ENCODE peak calls at places on chromosomes 13 and 19, in five cellular contexts. R is OCI-LY7, K is fibroblast of lung, N is PC-9, Q is IMR-90. C is an unnamed sample.

GRCh38 chr19:6065685-6066365 is 44.5 kb downstream of the RFX2 start:
- DNase-seq in R (no peak), K (peak), N (peak), Q (peak), C (peak)

GRCh38 chr19:46349311-46349993 is 2.6 kb downstream of the PPP5C start:
- DNase-seq in R (peak), K (no peak), N (no peak), Q (no peak), C (no peak)

GRCh38 chr19:13623686-13624405 is 117.6 kb upstream of the CACNA1A start:
- DNase-seq in R (no peak), K (no peak), N (no peak), Q (no peak), C (no peak)

GRCh38 chr13:22625691-22626090 is 555.1 kb upstream of the SGCG start:
- DNase-seq in R (no peak), K (no peak), N (no peak), Q (no peak), C (no peak)

GRCh38 chr19:50728084-50728737 is 5.0 kb downstream of the CLEC11A start:
- DNase-seq in R (no peak), K (peak), N (no peak), Q (peak), C (no peak)

GRCh38 chr13:74197686-74198085 is 63.5 kb upstream of the KLF12 start:
- DNase-seq in R (no peak), K (no peak), N (no peak), Q (no peak), C (no peak)

GRCh38 chr13:31160857-31161582 is 684 bp downstream of the HSPH1 start:
- DNase-seq in R (peak), K (peak), N (peak), Q (peak), C (peak)

GRCh38 chr13:112069063-112069726 is 2.2 kb downstream of the SOX1 start:
- DNase-seq in R (no peak), K (no peak), N (no peak), Q (no peak), C (no peak)

GRCh38 chr19:3146677-3147100 is 10.9 kb downstream of the GNA15 start:
- DNase-seq in R (peak), K (no peak), N (peak), Q (no peak), C (peak)

GRCh38 chr13:94339116-94339687 is 140.3 kb downstream of the DCT start:
- DNase-seq in R (no peak), K (no peak), N (no peak), Q (no peak), C (no peak)

GRCh38 chr13:36493046-36493445 is 60.8 kb downstream of the CCNA1 start:
- DNase-seq in R (no peak), K (no peak), N (no peak), Q (no peak), C (no peak)

GRCh38 chr13:77860621-77861020 is 58.0 kb downstream of the EDNRB start:
- DNase-seq in R (no peak), K (peak), N (no peak), Q (peak), C (no peak)

GRCh38 chr19:41870401-41870873 is 6.6 kb upstream of the CD79A start:
- DNase-seq in R (no peak), K (peak), N (no peak), Q (peak), C (peak)

GRCh38 chr13:45889582-45890243 is 38.2 kb upstream of the SIAH3 start:
- DNase-seq in R (no peak), K (no peak), N (no peak), Q (no peak), C (no peak)

GRCh38 chr19:6738726-6739389 is 622 bp upstream of the TRIP10 start:
- DNase-seq in R (peak), K (no peak), N (peak), Q (peak), C (no peak)

GRCh38 chr13:97856001-97856675 is 97.3 kb upstream of the IPO5 start:
- DNase-seq in R (no peak), K (peak), N (no peak), Q (no peak), C (no peak)

GRCh38 chr19:4144666-4145261 is 8.7 kb upstream of the CREB3L3 start:
- DNase-seq in R (no peak), K (peak), N (peak), Q (peak), C (no peak)

GRCh38 chr13:105090244-105090643 is 1445.2 kb downstream of the EFNB2 start:
- DNase-seq in R (no peak), K (peak), N (no peak), Q (no peak), C (no peak)

GRCh38 chr19:5336195-5336965 is 4.2 kb downstream of the PTPRS start:
- DNase-seq in R (peak), K (no peak), N (no peak), Q (no peak), C (peak)

GRCh38 chr13:96091164-96091931 is 1.4 kb downstream of the HS6ST3 start:
- DNase-seq in R (no peak), K (peak), N (no peak), Q (no peak), C (no peak)

GRCh38 chr19:5536337-5536894 is 31.3 kb downstream of the TINCR start:
- DNase-seq in R (no peak), K (peak), N (peak), Q (peak), C (no peak)

GRCh38 chr13:52383362-52383761 is 22.6 kb downstream of the THSD1 start:
- DNase-seq in R (no peak), K (peak), N (no peak), Q (peak), C (no peak)

GRCh38 chr13:71968025-71968424 is 101.0 kb upstream of the DACH1 start:
- DNase-seq in R (no peak), K (peak), N (no peak), Q (no peak), C (no peak)

GRCh38 chr13:106029901-106030300 is 505.6 kb downstream of the EFNB2 start:
- DNase-seq in R (no peak), K (no peak), N (no peak), Q (no peak), C (no peak)

GRCh38 chr13:76597868-76598267 is 288.3 kb downstream of the KCTD12 start:
- DNase-seq in R (no peak), K (no peak), N (no peak), Q (no peak), C (no peak)

GRCh38 chr19:3275068-3275582 is 50.7 kb downstream of the CELF5 start:
- DNase-seq in R (peak), K (no peak), N (no peak), Q (no peak), C (peak)

GRCh38 chr13:72205773-72206172 is 338.8 kb upstream of the DACH1 start:
- DNase-seq in R (no peak), K (peak), N (peak), Q (no peak), C (no peak)

GRCh38 chr13:50319603-50320296 is 304.5 kb downstream of the KCNRG start:
- DNase-seq in R (no peak), K (peak), N (peak), Q (peak), C (peak)

GRCh38 chr19:30367421-30367820 is 4.8 kb upstream of the ZNF536 start:
- DNase-seq in R (no peak), K (no peak), N (no peak), Q (no peak), C (no peak)

GRCh38 chr13:101945435-101945834 is 456.4 kb downstream of the FGF14 start:
- DNase-seq in R (no peak), K (no peak), N (no peak), Q (no peak), C (no peak)

GRCh38 chr19:1884291-1884718 is 991 bp downstream of the ABHD17A start:
- DNase-seq in R (peak), K (no peak), N (peak), Q (no peak), C (no peak)

DNA sequence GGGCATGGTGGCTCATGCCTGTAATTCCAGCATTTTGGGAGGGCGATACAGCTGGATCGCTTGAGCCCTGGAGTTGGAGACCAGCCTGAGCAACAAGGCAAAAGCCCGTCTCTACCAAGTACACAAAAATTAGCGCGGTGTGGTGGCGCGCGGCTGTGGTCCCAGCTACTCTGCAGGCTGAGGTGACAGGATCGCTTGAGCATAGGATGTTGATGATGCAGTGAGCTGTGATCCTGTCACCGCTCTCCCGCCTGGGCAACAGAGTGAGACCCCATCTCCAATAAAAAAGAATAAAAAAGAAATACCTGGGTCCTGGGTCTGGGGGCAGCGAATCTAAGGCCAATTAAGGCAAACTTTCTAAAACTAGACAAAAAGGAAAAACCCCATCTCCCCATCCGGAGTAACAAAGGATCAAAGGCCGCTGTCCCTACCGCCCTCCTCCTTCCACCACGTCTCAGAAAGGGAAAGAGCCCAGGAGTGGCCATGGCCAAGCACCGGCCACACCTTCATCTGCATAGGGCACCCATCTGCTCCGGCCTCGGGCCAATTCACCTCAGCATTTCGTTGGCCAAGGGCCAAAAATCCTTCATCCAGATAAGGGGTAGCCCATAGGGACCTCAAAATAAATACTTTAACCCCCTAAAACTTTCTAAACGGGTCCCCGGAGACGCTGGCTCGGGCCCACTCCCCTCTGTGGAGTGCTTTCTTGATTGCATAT is 845 bp downstream of the ZNF320 start:
- DNase-seq in R (peak), K (peak), N (peak), Q (peak), C (peak)
- H2AFZ ChIP-seq in R (peak), K (peak), N (peak), Q (peak), C (peak)

DNA sequence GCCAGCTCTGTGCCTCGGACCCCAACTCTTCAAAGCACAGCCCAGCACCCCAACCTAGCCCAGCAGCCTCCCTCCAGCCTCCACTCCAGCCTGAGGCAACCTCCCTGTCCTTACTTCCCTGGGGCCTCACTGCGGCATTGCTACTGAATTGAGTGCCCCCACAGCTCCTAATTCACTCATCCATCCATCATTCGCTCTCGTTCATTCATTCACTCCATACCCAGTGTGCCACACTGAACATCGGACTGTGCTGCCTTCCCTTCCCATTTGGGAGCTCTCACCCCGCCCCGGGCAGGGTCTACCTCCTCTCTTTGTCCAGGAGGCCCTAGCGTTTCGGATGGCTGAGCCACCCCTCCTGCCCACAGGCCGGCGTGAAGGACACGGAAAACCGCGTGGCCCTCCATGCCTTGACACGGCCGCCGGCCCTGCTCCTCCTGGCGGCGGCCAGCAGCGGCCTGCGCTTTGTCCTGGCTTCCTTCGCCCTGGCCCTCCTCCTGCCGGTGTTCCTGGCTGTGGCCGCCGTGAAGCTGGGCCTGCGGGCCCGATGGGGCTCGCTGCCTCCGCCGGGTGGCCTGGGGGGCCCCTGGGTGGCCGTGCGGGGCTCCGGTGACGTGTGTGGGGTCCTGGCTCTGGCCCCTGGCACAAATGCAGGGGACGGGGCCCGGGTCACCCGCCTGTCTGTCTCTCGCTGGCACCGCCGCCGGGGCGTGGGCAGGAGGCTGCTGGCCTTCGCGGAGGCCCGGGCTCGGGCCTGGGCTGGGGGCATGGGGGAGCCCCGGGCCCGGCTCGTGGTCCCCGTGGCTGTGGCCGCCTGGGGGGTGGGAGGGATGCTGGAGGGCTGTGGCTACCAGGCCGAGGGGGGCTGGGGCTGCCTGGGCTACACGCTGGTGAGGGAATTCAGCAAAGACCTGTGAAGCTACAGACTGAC is 1.3 kb downstream of the NAT14 start:
- DNase-seq in R (no peak), K (no peak), N (no peak), Q (no peak), C (no peak)
- H3K4me3 ChIP-seq in R (peak), K (peak), N (peak), Q (no peak), C (peak)

DNA sequence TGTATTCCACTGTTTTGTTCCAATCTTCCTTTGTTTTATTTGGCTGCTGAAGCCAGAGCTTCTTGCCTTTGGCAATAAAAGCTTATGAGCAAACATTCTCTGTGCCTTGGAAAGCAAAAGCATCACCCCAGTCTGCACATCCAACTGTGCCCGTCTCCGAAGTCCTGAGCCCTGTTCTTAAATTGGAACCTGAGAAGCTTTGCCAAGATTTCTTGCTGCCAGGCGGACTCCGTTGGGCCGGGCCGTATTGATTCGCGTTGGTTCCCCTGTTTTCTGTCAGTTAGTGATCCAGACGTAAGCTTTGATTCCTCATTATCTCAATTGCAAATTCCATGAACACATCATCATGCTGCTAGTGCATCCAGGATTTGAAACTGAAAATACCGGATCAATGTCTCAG is 793.0 kb downstream of the OLFM4 start:
- DNase-seq in R (no peak), K (no peak), N (no peak), Q (no peak), C (no peak)
- H2AFZ ChIP-seq in R (no peak), K (no peak), N (no peak), Q (no peak), C (no peak)

DNA sequence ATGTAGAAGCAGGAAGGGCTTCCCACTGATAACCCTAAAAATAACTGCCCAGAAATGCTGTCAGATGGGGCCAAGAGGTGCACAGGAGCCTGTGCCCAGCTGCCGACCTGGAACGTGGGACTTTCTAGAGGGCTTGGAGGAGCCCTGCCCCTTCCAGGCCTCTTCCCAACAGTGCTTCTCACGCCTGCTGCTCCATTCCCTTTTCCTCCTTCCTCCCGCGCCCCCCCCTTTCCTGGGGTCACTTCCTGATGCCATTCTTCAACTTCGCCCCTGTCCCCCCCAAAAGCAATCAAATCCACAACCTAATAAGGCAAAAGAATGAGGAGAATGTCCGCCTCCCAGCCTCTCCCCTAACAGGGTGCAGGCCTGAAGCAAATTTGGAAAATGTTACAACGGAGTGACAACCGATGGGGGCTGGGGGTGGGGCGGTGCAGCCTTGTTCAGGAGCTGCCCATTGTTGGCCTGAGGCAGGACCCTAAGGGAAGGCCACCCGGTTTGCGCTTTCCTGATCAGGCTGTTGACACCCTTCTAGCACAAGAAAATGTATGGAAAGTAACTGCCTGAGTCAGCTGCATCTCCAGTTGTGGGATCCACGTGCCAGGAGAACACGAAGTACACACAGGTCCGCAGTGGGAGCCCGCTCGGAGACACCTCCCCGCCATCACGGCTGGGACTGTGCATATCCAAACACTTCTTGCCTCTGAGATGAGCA is 18.7 kb downstream of the ACTN4 start:
- DNase-seq in R (no peak), K (peak), N (peak), Q (peak), C (no peak)
- H3K4me3 ChIP-seq in R (no peak), K (no peak), N (no peak), Q (no peak), C (no peak)

DNA sequence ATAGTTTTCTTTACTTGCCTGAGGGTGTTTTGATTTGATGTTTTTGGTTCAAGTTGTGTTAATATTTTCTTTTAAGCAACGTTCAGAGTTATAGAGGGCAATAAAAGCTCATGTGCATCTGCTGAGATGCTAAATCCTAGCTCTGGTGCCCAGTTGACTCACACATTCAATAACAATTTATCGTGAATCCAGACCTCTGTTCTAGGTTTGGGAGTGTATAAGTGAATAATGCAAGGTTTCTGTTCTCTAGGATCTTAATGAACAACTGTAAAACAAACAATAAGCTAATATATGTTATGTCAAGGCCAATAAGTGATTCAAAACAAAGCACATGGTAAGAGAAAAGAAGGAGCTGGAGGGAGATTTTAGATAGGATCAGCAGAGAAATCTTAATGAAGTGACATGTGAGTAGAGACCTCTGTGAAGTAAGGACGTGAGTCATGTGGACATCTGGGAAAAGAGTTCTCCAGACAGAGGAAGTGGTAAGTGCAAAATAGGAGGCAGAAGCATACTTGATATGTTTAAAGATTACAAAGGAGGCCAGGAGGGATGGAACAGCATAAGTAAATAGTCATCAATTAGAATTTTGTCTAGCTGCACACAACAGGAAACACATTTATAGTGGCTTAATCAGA is 278.4 kb upstream of the HTR2A start:
- DNase-seq in R (no peak), K (peak), N (no peak), Q (peak), C (no peak)
- H2AFZ ChIP-seq in R (no peak), K (no peak), N (no peak), Q (no peak), C (no peak)

GRCh38 chr13:108463365-108463764 is 166.0 kb upstream of the MYO16 start:
- DNase-seq in R (no peak), K (peak), N (no peak), Q (peak), C (no peak)
- H3K4me3 ChIP-seq in R (no peak), K (no peak), N (no peak), Q (no peak), C (no peak)

C was measured in DND-41.